ENCODE peak calls at places on chromosomes 7 and 10, in ten cellular contexts. One of them, this sample, is unnamed.

GRCh38 chr10:124719213-124719851 is 24.8 kb downstream of the FAM53B start:
- DNase-seq in mammary epithelial cell: peak
- DNase-seq in colonic mucosa: peak
- DNase-seq in BE2C: no peak
- DNase-seq in GM12865: peak
- DNase-seq in fibroblast of lung: peak
- DNase-seq in OCI-LY7: peak
- DNase-seq in ovary: peak
- DNase-seq in upper lobe of left lung: no peak
- DNase-seq in cardiac muscle cell: peak
- DNase-seq in this sample: peak

GRCh38 chr7:55120501-55121198 is 101.8 kb downstream of the EGFR start:
- DNase-seq in mammary epithelial cell: peak
- DNase-seq in colonic mucosa: no peak
- DNase-seq in BE2C: peak
- DNase-seq in GM12865: no peak
- DNase-seq in fibroblast of lung: peak
- DNase-seq in OCI-LY7: no peak
- DNase-seq in ovary: no peak
- DNase-seq in upper lobe of left lung: no peak
- DNase-seq in cardiac muscle cell: peak
- DNase-seq in this sample: no peak

GRCh38 chr7:135745702-135746312 is 2.8 kb downstream of the FAM180A start:
- DNase-seq in mammary epithelial cell: peak
- DNase-seq in colonic mucosa: peak
- DNase-seq in BE2C: no peak
- DNase-seq in GM12865: no peak
- DNase-seq in fibroblast of lung: peak
- DNase-seq in OCI-LY7: no peak
- DNase-seq in ovary: peak
- DNase-seq in upper lobe of left lung: no peak
- DNase-seq in cardiac muscle cell: peak
- DNase-seq in this sample: peak

GRCh38 chr7:74164985-74165456 is 9.1 kb upstream of the EIF4H start:
- DNase-seq in mammary epithelial cell: no peak
- DNase-seq in colonic mucosa: no peak
- DNase-seq in BE2C: no peak
- DNase-seq in GM12865: no peak
- DNase-seq in fibroblast of lung: peak
- DNase-seq in OCI-LY7: no peak
- DNase-seq in ovary: peak
- DNase-seq in upper lobe of left lung: no peak
- DNase-seq in cardiac muscle cell: peak
- DNase-seq in this sample: no peak

GRCh38 chr10:23779287-23779686 is 340.4 kb downstream of the OTUD1 start:
- DNase-seq in mammary epithelial cell: peak
- DNase-seq in colonic mucosa: no peak
- DNase-seq in BE2C: no peak
- DNase-seq in GM12865: no peak
- DNase-seq in fibroblast of lung: no peak
- DNase-seq in OCI-LY7: no peak
- DNase-seq in ovary: no peak
- DNase-seq in upper lobe of left lung: no peak
- DNase-seq in cardiac muscle cell: no peak
- DNase-seq in this sample: no peak

GRCh38 chr7:84111842-84112241 is 82.7 kb downstream of the SEMA3A start:
- DNase-seq in mammary epithelial cell: no peak
- DNase-seq in colonic mucosa: no peak
- DNase-seq in BE2C: no peak
- DNase-seq in GM12865: no peak
- DNase-seq in fibroblast of lung: no peak
- DNase-seq in OCI-LY7: no peak
- DNase-seq in ovary: no peak
- DNase-seq in upper lobe of left lung: no peak
- DNase-seq in cardiac muscle cell: no peak
- DNase-seq in this sample: no peak

GRCh38 chr7:22990588-22990949 is 23.4 kb downstream of the HYCC1 start:
- DNase-seq in mammary epithelial cell: peak
- DNase-seq in colonic mucosa: no peak
- DNase-seq in BE2C: no peak
- DNase-seq in GM12865: no peak
- DNase-seq in fibroblast of lung: peak
- DNase-seq in OCI-LY7: no peak
- DNase-seq in ovary: no peak
- DNase-seq in upper lobe of left lung: no peak
- DNase-seq in cardiac muscle cell: peak
- DNase-seq in this sample: peak

GRCh38 chr7:29457565-29457971 is 106.1 kb upstream of the PRR15 start:
- DNase-seq in mammary epithelial cell: no peak
- DNase-seq in colonic mucosa: peak
- DNase-seq in BE2C: no peak
- DNase-seq in GM12865: no peak
- DNase-seq in fibroblast of lung: peak
- DNase-seq in OCI-LY7: no peak
- DNase-seq in ovary: no peak
- DNase-seq in upper lobe of left lung: no peak
- DNase-seq in cardiac muscle cell: peak
- DNase-seq in this sample: peak

GRCh38 chr7:95066736-95067530 is 159.5 kb downstream of the PPP1R9A start:
- DNase-seq in mammary epithelial cell: no peak
- DNase-seq in colonic mucosa: no peak
- DNase-seq in BE2C: no peak
- DNase-seq in GM12865: no peak
- DNase-seq in fibroblast of lung: peak
- DNase-seq in OCI-LY7: no peak
- DNase-seq in ovary: no peak
- DNase-seq in upper lobe of left lung: no peak
- DNase-seq in cardiac muscle cell: peak
- DNase-seq in this sample: peak

GRCh38 chr10:99854860-99855259 is 72.4 kb downstream of the ABCC2 start:
- DNase-seq in mammary epithelial cell: no peak
- DNase-seq in colonic mucosa: no peak
- DNase-seq in BE2C: peak
- DNase-seq in GM12865: peak
- DNase-seq in fibroblast of lung: peak
- DNase-seq in OCI-LY7: peak
- DNase-seq in ovary: peak
- DNase-seq in upper lobe of left lung: no peak
- DNase-seq in cardiac muscle cell: peak
- DNase-seq in this sample: peak

GRCh38 chr7:148838905-148839304 is 45.2 kb downstream of the EZH2 start:
- DNase-seq in mammary epithelial cell: no peak
- DNase-seq in colonic mucosa: no peak
- DNase-seq in BE2C: no peak
- DNase-seq in GM12865: peak
- DNase-seq in fibroblast of lung: no peak
- DNase-seq in OCI-LY7: no peak
- DNase-seq in ovary: no peak
- DNase-seq in upper lobe of left lung: no peak
- DNase-seq in cardiac muscle cell: no peak
- DNase-seq in this sample: no peak

GRCh38 chr10:120387326-120387725 is 69.7 kb upstream of the PLPP4 start:
- DNase-seq in mammary epithelial cell: peak
- DNase-seq in colonic mucosa: no peak
- DNase-seq in BE2C: no peak
- DNase-seq in GM12865: no peak
- DNase-seq in fibroblast of lung: no peak
- DNase-seq in OCI-LY7: no peak
- DNase-seq in ovary: no peak
- DNase-seq in upper lobe of left lung: no peak
- DNase-seq in cardiac muscle cell: no peak
- DNase-seq in this sample: peak

GRCh38 chr10:106450966-106451365 is 713.5 kb downstream of the SORCS1 start:
- DNase-seq in mammary epithelial cell: no peak
- DNase-seq in colonic mucosa: no peak
- DNase-seq in BE2C: no peak
- DNase-seq in GM12865: no peak
- DNase-seq in fibroblast of lung: no peak
- DNase-seq in OCI-LY7: no peak
- DNase-seq in ovary: no peak
- DNase-seq in upper lobe of left lung: no peak
- DNase-seq in cardiac muscle cell: no peak
- DNase-seq in this sample: no peak

DNA sequence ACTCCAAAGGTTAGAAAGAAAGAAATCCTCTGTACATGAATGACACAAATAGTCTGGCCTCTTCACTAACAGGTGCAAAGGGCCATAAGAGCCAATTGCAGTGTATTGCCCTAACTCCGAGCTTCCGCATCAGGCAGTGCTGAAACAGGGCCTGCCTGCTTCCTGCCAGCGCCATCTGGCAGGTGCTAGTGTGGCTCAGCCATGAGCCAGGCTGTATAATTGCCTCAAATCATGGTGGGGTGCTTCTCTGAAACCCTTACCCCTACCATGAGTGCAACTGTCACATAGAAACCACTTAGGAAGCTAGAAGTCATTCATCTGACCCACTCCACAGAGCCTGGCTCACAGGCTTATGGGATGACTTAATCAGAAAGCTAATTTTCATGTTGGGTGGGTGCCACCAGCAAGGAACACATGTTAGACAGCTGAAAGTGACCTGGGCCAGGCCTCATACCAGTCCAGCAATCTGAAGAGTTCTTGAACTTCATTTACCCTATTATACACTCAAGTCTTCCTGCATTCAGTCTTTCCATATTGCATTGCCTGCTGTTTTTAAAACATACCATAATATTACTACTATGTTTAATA is 133.3 kb upstream of the LAMB4 start:
- DNase-seq in mammary epithelial cell: no peak
- DNase-seq in colonic mucosa: peak
- DNase-seq in BE2C: peak
- DNase-seq in GM12865: peak
- DNase-seq in fibroblast of lung: no peak
- DNase-seq in OCI-LY7: no peak
- DNase-seq in ovary: no peak
- DNase-seq in upper lobe of left lung: peak
- DNase-seq in cardiac muscle cell: no peak
- DNase-seq in this sample: no peak
- H3K4me3 ChIP-seq in mammary epithelial cell: no peak
- H3K4me3 ChIP-seq in colonic mucosa: no peak
- H3K4me3 ChIP-seq in BE2C: no peak
- H3K4me3 ChIP-seq in GM12865: no peak
- H3K4me3 ChIP-seq in fibroblast of lung: no peak
- H3K4me3 ChIP-seq in OCI-LY7: no peak
- H3K4me3 ChIP-seq in ovary: no peak
- H3K4me3 ChIP-seq in upper lobe of left lung: no peak
- H3K4me3 ChIP-seq in cardiac muscle cell: no peak
- H3K4me3 ChIP-seq in this sample: no peak

DNA sequence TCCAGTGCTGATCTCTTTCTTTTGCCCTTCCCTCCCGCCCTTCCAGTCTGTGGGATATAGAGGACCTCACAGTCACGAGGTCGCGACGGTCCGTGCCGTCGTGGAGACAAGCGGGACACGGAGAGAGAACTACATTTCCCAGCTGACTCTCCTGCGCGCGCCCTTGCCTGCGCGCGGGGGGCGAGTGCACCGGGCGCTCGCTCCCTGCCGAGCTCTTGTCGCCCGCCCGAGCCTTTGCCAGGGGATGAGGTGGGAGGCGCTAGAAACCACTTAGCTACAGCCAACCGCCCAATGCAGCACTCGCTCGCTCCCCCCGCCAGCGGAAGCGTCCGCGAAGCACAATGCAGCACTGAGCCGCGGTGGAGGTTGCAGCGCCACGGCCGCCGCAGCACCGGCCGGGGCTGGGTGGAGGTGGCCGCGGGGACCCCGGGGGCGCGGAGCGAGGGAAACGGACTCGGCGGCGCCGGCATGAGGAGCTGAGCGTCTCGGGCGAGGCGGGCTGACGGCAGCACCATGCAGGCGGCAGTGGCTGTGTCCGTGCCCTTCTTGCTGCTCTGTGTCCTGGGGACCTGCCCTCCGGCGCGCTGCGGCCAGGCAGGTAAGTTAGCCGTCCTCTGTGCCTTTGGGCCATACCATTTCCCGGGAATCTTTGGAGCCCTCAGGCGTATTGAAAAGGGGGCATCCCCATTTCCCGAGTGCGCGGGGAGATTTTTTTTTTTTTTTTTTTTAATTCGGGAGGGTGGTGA is at the start of gene ADAM22:
- DNase-seq in mammary epithelial cell: peak
- DNase-seq in colonic mucosa: peak
- DNase-seq in BE2C: peak
- DNase-seq in GM12865: peak
- DNase-seq in fibroblast of lung: peak
- DNase-seq in OCI-LY7: peak
- DNase-seq in ovary: peak
- DNase-seq in upper lobe of left lung: peak
- DNase-seq in cardiac muscle cell: peak
- DNase-seq in this sample: peak
- TF ChIP-seq CTCF in mammary epithelial cell: no peak
- TF ChIP-seq CTCF in colonic mucosa: no peak
- TF ChIP-seq CTCF in BE2C: no peak
- TF ChIP-seq CTCF in GM12865: no peak
- TF ChIP-seq CTCF in fibroblast of lung: no peak
- TF ChIP-seq CTCF in OCI-LY7: peak
- TF ChIP-seq CTCF in ovary: no peak
- TF ChIP-seq CTCF in upper lobe of left lung: no peak
- TF ChIP-seq CTCF in cardiac muscle cell: no peak
- TF ChIP-seq CTCF in this sample: no peak

GRCh38 chr10:62054408-62054807 is 152.9 kb downstream of the ARID5B start:
- DNase-seq in mammary epithelial cell: no peak
- DNase-seq in colonic mucosa: no peak
- DNase-seq in BE2C: no peak
- DNase-seq in GM12865: peak
- DNase-seq in fibroblast of lung: no peak
- DNase-seq in OCI-LY7: no peak
- DNase-seq in ovary: no peak
- DNase-seq in upper lobe of left lung: no peak
- DNase-seq in cardiac muscle cell: no peak
- DNase-seq in this sample: no peak
- H3K4me3 ChIP-seq in mammary epithelial cell: no peak
- H3K4me3 ChIP-seq in colonic mucosa: no peak
- H3K4me3 ChIP-seq in BE2C: no peak
- H3K4me3 ChIP-seq in GM12865: peak
- H3K4me3 ChIP-seq in fibroblast of lung: peak
- H3K4me3 ChIP-seq in OCI-LY7: no peak
- H3K4me3 ChIP-seq in ovary: peak
- H3K4me3 ChIP-seq in upper lobe of left lung: no peak
- H3K4me3 ChIP-seq in cardiac muscle cell: no peak
- H3K4me3 ChIP-seq in this sample: no peak

DNA sequence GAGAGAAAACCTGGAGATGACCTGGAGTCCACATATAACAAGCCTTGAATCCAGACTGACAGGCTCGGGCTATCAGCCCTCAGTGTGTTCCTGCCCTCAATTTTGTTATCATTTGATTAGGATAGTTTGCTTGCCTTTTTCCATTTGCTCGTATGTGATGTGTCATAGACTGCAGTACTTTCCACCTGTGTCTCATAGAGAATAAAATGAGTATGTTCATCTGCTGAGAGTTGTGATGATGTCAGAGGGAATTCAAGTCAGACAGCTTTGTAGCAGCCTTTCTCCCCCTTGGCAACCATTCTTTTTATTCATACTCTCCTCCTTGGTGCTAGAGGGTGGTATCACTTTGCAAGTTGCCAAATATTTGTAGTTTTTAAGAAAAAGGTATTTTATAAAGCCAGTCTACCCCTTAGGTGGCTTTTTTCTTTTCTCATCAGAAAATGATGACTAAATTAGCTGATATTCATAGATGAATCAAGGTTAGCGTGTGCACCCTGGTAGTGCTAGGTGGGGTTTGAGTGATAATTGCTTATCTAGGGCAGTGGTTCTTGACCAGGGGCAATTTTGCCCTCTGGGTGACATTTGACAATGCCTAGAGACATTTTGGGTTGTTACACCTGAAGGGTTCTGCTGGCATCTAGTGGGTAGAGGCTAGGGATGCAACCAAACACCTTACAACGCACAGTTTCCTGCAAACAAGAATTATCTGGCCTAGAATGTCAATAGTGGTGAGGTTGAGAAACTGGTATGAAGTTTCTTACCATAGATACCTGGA is 5.4 kb downstream of the SGPL1 start:
- DNase-seq in mammary epithelial cell: peak
- DNase-seq in colonic mucosa: no peak
- DNase-seq in BE2C: no peak
- DNase-seq in GM12865: no peak
- DNase-seq in fibroblast of lung: no peak
- DNase-seq in OCI-LY7: peak
- DNase-seq in ovary: no peak
- DNase-seq in upper lobe of left lung: no peak
- DNase-seq in cardiac muscle cell: no peak
- DNase-seq in this sample: no peak
- TF ChIP-seq CTCF in mammary epithelial cell: no peak
- TF ChIP-seq CTCF in colonic mucosa: no peak
- TF ChIP-seq CTCF in BE2C: peak
- TF ChIP-seq CTCF in GM12865: no peak
- TF ChIP-seq CTCF in fibroblast of lung: no peak
- TF ChIP-seq CTCF in OCI-LY7: peak
- TF ChIP-seq CTCF in ovary: no peak
- TF ChIP-seq CTCF in upper lobe of left lung: no peak
- TF ChIP-seq CTCF in cardiac muscle cell: no peak
- TF ChIP-seq CTCF in this sample: no peak

This sample was measured in brain microvascular endothelial cell.